ENCODE peak calls at places on chromosomes 3 and 15, in nine cellular contexts. H is skeletal muscle cell, R is fibroblast of the aortic adventitia, E is breast epithelium, G is endothelial cell of umbilical vein, T is GM23248, D is aorta, K is tibial artery, L is dorsolateral prefrontal cortex. S is an unnamed sample.

GRCh38 chr15:99141943-99142342 is 37.1 kb downstream of the SYNM start:
- DNase-seq in H (no peak), R (no peak), E (no peak), G (no peak), T (no peak), D (no peak), K (no peak), L (no peak), S (no peak)

GRCh38 chr15:81400640-81401236 is 26.7 kb upstream of the TMC3 start:
- DNase-seq in H (no peak), R (peak; percentile 78), E (no peak), G (peak; percentile 71), T (peak; percentile 62), D (no peak), K (no peak), L (no peak), S (peak; percentile 76)

GRCh38 chr3:43817825-43818224 is 127.1 kb downstream of the ABHD5 start:
- DNase-seq in H (no peak), R (no peak), E (no peak), G (no peak), T (no peak), D (no peak), K (no peak), L (no peak), S (no peak)

GRCh38 chr15:62187910-62188309 is 22.8 kb upstream of the C2CD4B start:
- DNase-seq in H (no peak), R (no peak), E (no peak), G (no peak), T (no peak), D (no peak), K (no peak), L (no peak), S (no peak)

GRCh38 chr3:853489-853888 is 239.3 kb upstream of the CNTN6 start:
- DNase-seq in H (no peak), R (no peak), E (no peak), G (no peak), T (no peak), D (no peak), K (no peak), L (no peak), S (no peak)

GRCh38 chr15:70362911-70363310 is 265.2 kb upstream of the TLE3 start:
- DNase-seq in H (no peak), R (peak; percentile 48), E (peak; percentile 17), G (peak; percentile 38), T (peak; percentile 33), D (no peak), K (no peak), L (no peak), S (peak; percentile 66)

GRCh38 chr3:42189746-42190145 is 76.2 kb downstream of the CCK start:
- DNase-seq in H (no peak), R (peak; percentile 29), E (no peak), G (peak; percentile 74), T (no peak), D (no peak), K (no peak), L (no peak), S (no peak)

GRCh38 chr3:127220497-127220896 is 27.6 kb downstream of the PRR23E start:
- DNase-seq in H (no peak), R (no peak), E (no peak), G (no peak), T (no peak), D (no peak), K (peak; percentile 3), L (peak; percentile 19), S (no peak)

GRCh38 chr15:32677238-32677750 is 35.8 kb downstream of the SCG5 start:
- DNase-seq in H (no peak), R (no peak), E (no peak), G (no peak), T (peak; percentile 18), D (no peak), K (no peak), L (no peak), S (peak; percentile 52)

GRCh38 chr15:27601239-27601942 is 497.7 kb downstream of the OCA2 start:
- DNase-seq in H (peak; percentile 4), R (no peak), E (no peak), G (no peak), T (peak; percentile 1), D (no peak), K (no peak), L (no peak), S (no peak)

GRCh38 chr3:115186351-115187148 is 39.5 kb upstream of the ZBTB20 start:
- DNase-seq in H (no peak), R (no peak), E (no peak), G (no peak), T (no peak), D (no peak), K (no peak), L (no peak), S (peak; percentile 47)

GRCh38 chr3:166425900-166426611 is 588.8 kb upstream of the BCHE start:
- DNase-seq in H (no peak), R (no peak), E (no peak), G (no peak), T (no peak), D (no peak), K (no peak), L (no peak), S (no peak)

GRCh38 chr3:169772530-169772950 is 656 bp upstream of the MYNN start:
- DNase-seq in H (no peak), R (peak; percentile 86), E (peak; percentile 83), G (peak; percentile 88), T (peak; percentile 85), D (peak; percentile 76), K (peak; percentile 65), L (peak; percentile 69), S (peak; percentile 84)

GRCh38 chr3:30493912-30494311 is 112.5 kb upstream of the TGFBR2 start:
- DNase-seq in H (peak; percentile 93), R (peak; percentile 88), E (no peak), G (no peak), T (peak; percentile 93), D (no peak), K (peak; percentile 52), L (no peak), S (peak; percentile 92)

GRCh38 chr3:175059788-175060187 is 200.7 kb downstream of the NAALADL2 start:
- DNase-seq in H (no peak), R (no peak), E (no peak), G (no peak), T (no peak), D (no peak), K (no peak), L (no peak), S (no peak)

GRCh38 chr3:175057406-175057805 is 198.3 kb downstream of the NAALADL2 start:
- DNase-seq in H (no peak), R (no peak), E (no peak), G (no peak), T (no peak), D (no peak), K (no peak), L (no peak), S (no peak)
- H3K4me3 ChIP-seq in H (no peak overlapping the region), R (no peak overlapping the region), E (no peak overlapping the region), G (no peak overlapping the region), T (no peak overlapping the region), D (no peak overlapping the region), K (no peak overlapping the region), L (no peak overlapping the region), S (no peak overlapping the region)

GRCh38 chr15:60396560-60396963 is 1.2 kb downstream of the ANXA2 start:
- DNase-seq in H (no peak), R (peak; percentile 54), E (no peak), G (no peak), T (peak; percentile 60), D (no peak), K (no peak), L (no peak), S (no peak)
- H3K4me3 ChIP-seq in H (peak overlapping the region; percentile 78), R (peak overlapping the region; percentile 97), E (peak overlapping the region; percentile 99), G (peak overlapping the region; percentile 82), T (peak overlapping the region; percentile 95), D (peak overlapping the region; percentile 88), K (peak overlapping the region; percentile 97), L (no peak overlapping the region), S (peak overlapping the region; percentile 99)

GRCh38 chr15:73602992-73603391 is 30.2 kb downstream of the NPTN start:
- DNase-seq in H (no peak), R (no peak), E (no peak), G (peak; percentile 8), T (no peak), D (no peak), K (no peak), L (no peak), S (peak; percentile 11)

GRCh38 chr15:73601449-73602425 is 31.5 kb downstream of the NPTN start:
- DNase-seq in H (no peak), R (peak; percentile 65), E (peak; percentile 56), G (peak; percentile 53), T (peak; percentile 70), D (peak; percentile 66), K (peak; percentile 39), L (peak; percentile 35), S (peak; percentile 76)

GRCh38 chr15:73604477-73604876 is 28.7 kb downstream of the NPTN start:
- DNase-seq in H (no peak), R (no peak), E (no peak), G (no peak), T (no peak), D (no peak), K (no peak), L (no peak), S (no peak)

GRCh38 chr15:73600413-73601050 is 32.7 kb downstream of the NPTN start:
- DNase-seq in H (no peak), R (no peak), E (no peak), G (no peak), T (no peak), D (no peak), K (no peak), L (no peak), S (no peak)

DNA sequence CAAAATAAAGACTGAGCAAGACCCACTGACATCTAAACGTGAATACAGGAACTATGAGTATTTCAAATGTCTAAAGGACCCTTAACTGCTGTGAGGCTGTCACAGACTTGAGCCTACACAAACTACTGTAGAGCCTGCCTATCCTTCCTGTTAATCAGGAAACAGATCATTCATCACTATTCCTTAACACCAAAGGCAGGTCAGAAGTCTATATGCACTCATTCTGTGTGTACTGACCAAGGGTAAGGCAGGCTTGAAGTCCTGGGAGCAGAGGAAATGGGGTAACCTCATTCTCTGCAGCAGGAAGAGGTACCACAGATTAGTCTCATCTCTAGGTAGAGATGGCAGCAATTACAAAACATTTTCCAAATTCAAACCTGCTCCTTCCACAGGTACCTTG is 30.7 kb downstream of the NPTN start:
- DNase-seq in H (no peak), R (no peak), E (no peak), G (peak; percentile 57), T (no peak), D (no peak), K (no peak), L (no peak), S (peak; percentile 8)
- H3K4me3 ChIP-seq in H (no peak overlapping the region), R (no peak overlapping the region), E (no peak overlapping the region), G (no peak overlapping the region), T (peak overlapping the region; percentile 4), D (no peak overlapping the region), K (no peak overlapping the region), L (no peak overlapping the region), S (no peak overlapping the region)

DNA sequence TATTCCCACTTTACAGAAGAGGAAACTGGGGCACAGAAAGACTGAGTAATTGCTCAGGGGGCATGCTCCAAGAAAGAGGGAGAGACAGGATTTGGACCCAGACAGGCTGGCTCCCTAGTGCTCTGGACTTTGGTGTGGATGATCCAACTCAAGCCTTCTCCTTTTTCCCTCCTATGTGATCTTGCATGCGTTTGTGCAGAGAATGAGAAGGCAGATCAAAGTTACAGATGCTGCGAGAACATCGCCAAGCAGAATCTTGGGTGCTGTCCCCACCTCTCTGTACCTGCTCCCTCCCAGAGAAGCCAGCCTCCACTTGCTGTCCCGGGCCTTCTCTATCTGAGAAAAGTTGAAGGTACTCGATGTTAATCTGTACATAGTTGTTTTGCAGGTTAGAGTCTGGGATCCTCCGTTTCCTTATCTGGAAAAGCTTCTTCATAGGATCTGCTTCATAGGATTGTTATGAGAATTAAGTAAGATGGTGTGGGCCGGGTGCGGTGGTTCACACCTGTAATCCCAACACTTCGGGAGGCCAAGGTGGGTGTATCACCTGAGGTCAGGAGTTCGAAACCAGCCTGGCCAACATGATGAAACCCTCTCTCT is 10.2 kb downstream of the GNB5 start:
- DNase-seq in H (no peak), R (no peak), E (no peak), G (no peak), T (peak; percentile 3), D (no peak), K (no peak), L (no peak), S (no peak)
- H3K4me3 ChIP-seq in H (no peak overlapping the region), R (no peak overlapping the region), E (peak overlapping the region; percentile 79), G (no peak overlapping the region), T (no peak overlapping the region), D (peak overlapping the region; percentile 62), K (no peak overlapping the region), L (peak overlapping the region; percentile 78), S (no peak overlapping the region)